ENCODE peak calls at places on chromosomes 16 and 17, in four cellular contexts. W is effector memory CD4-positive, alpha-beta T cell; D is tibial artery; C is CD8-positive, alpha-beta memory T cell. B is an unnamed sample.

GRCh38 chr16:46853713-46854443 is 22.9 kb upstream of the C16orf87 start:
- DNase-seq in D (peak; percentile 51), C (peak; percentile 10), W (peak; percentile 11), B (peak; percentile 81)

GRCh38 chr17:20300399-20301037 is 166.8 kb downstream of the LGALS9B start:
- DNase-seq in D (no peak), C (no peak), W (no peak), B (peak; percentile 66)

GRCh38 chr16:82627811-82628339 is 1.1 kb downstream of the CDH13 start:
- DNase-seq in D (peak; percentile 41), C (no peak), W (no peak), B (no peak)

GRCh38 chr16:2273931-2274330 is 6.0 kb upstream of the RNPS1 start:
- DNase-seq in W (no peak), D (no peak), C (no peak), B (no peak)

GRCh38 chr17:30113213-30113612 is 3.4 kb upstream of the NSRP1 start:
- DNase-seq in C (no peak), D (no peak), W (no peak), B (no peak)

GRCh38 chr16:2955438-2955778 is 8.7 kb upstream of the KREMEN2 start:
- DNase-seq in W (no peak), D (no peak), C (no peak), B (no peak)

GRCh38 chr17:71511266-71511995 is 609.4 kb upstream of the SOX9 start:
- DNase-seq in W (no peak), D (no peak), C (no peak), B (no peak)

GRCh38 chr17:59105852-59106462 is 723 bp downstream of the TRIM37 start:
- DNase-seq in W (peak; percentile 60), C (peak; percentile 74), D (peak; percentile 50), B (peak; percentile 64)

GRCh38 chr17:43547659-43548256 is 1.6 kb upstream of the ETV4 start:
- DNase-seq in W (no peak), C (no peak), D (no peak), B (no peak)

GRCh38 chr16:11479916-11480315 is 106.8 kb downstream of the LITAF start:
- DNase-seq in D (no peak), C (no peak), W (no peak), B (no peak)
- H3K27me3 ChIP-seq in D (no peaks in the 10 kb centered on the region), C (no peaks in the 10 kb centered on the region), W (no peaks in the 10 kb centered on the region), B (no peaks in the 10 kb centered on the region)

DNA sequence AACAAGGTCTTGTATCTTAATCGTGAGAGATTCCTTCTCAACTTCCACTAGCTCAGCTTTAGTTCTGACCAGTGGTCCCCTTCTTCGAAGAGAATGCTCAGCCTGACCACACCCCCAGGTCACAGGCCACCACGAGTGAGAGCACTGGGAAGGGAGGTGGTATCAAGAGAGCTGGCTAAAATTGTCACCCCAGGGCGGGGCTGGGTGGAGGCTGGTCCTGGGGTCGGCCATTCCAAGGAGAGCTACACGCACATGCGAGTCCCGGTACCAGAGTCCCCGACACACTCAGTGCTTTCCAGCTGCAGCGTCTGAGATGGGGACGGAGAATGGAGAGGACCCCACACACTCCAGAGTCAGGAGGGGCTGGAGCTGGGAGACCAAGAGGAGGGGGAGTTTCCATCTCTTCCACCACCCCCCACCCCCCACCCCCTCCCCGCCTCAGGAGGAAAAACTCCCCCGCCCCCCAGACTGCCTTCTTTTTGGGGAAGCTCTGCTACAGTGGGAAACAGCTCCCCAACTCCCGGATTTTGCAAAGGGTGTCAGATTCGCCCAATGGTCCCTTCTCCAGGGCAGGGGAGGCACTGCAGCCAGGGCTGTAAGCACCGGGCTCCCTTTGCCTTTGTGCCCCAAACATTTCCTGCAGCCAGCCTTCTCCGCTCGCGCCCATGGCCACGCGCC is 1.6 kb downstream of the C1QL1 start:
- DNase-seq in D (no peak), C (no peak), W (no peak), B (no peak)
- H3K27me3 ChIP-seq in D (peaks cover 65% of the 10 kb centered on the region), C (peaks cover 47% of the 10 kb centered on the region), W (peaks cover 41% of the 10 kb centered on the region), B (peaks cover 9% of the 10 kb centered on the region)

DNA sequence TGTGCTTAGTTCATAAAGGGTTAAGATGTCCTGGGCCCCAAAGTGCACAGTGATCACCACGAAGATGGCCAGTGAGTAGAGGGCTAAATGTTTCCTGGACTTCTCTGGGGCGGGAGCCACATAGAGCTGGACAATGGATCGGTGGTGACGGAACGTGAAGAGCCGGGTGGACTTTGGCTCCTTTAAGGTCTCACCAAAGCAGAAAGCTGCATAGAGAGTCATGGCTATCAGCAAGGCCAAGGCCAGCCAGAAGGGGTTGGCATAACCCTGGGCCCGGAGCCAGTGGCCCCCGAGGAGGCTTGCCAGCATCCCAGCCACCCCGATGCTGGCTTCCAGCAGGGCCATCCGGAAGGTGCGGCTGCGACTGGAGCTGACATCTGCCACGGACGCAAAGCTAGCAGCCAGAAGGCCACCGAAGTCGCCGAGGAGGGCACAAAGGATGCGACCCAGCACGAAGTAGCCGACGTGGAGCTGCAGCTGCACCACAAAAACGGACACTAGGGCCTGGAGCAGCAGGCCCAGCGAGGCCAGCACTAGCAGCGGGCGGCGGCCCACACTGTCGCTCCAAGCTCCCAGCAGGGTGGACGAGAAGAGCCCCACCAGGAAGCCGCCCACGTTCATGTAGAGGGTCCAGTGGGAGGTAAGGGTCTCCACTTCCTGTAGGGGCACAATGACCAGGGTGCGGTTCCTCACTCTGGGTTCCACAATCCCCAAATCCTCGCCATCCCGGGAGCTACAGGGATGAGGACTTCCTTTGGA is 1.0 kb downstream of the SLC46A1 start:
- DNase-seq in W (no peak), D (no peak), C (no peak), B (peak; percentile 12)
- H3K27me3 ChIP-seq in W (no peaks in the 10 kb centered on the region), D (no peaks in the 10 kb centered on the region), C (no peaks in the 10 kb centered on the region), B (no peaks in the 10 kb centered on the region)

GRCh38 chr17:79601604-79602420 is 9.0 kb downstream of the RBFOX3 start:
- DNase-seq in W (no peak), C (no peak), D (no peak), B (no peak)
- H3K27me3 ChIP-seq in W (peaks cover 7% of the 10 kb centered on the region), C (peaks cover 14% of the 10 kb centered on the region), D (peaks cover 94% of the 10 kb centered on the region), B (no peaks in the 10 kb centered on the region)